ENCODE peak calls at places on chromosomes 3 and 15, in seven cellular contexts. G, H, C, B, R, Y and F are unnamed samples. For H3K4me1 and H3K36me3, the result is how much of the 10 kb centered on the place peaks cover.

GRCh38 chr3:6220361-6220957 is 640.5 kb upstream of the GRM7 start:
- DNase-seq in C (no peak), B (no peak), Y (no peak), G (no peak), H (no peak), R (no peak), F (no peak)

GRCh38 chr3:45603226-45603625 is 8.7 kb downstream of the LIMD1 start:
- DNase-seq in Y (no peak), C (no peak), H (no peak), B (no peak), G (no peak), R (no peak), F (no peak)

GRCh38 chr3:54197509-54197908 is 75.2 kb downstream of the CACNA2D3 start:
- DNase-seq in C (no peak), H (no peak), R (no peak), B (no peak), Y (no peak), G (no peak), F (no peak)

GRCh38 chr15:89003865-89004725 is 84.2 kb upstream of the ABHD2 start:
- DNase-seq in B (no peak), Y (no peak), G (no peak), C (no peak), H (peak), R (no peak), F (no peak)

GRCh38 chr3:8769088-8769822 is at the start of gene OXTR:
- DNase-seq in H (peak), C (no peak), G (peak), B (peak), R (no peak), Y (no peak), F (no peak)

GRCh38 chr3:56119575-56120349 is 348.5 kb downstream of the ERC2 start:
- DNase-seq in H (peak), C (no peak), B (no peak), Y (no peak), G (peak), R (peak), F (no peak)

GRCh38 chr3:124591699-124592098 is 138.6 kb upstream of the UMPS start:
- DNase-seq in G (no peak), H (no peak), R (no peak), B (no peak), C (no peak), Y (no peak), F (no peak)

GRCh38 chr15:94177112-94177511 is 54.2 kb upstream of the MCTP2 start:
- DNase-seq in C (no peak), R (no peak), H (peak), Y (no peak), B (no peak), G (no peak), F (no peak)

GRCh38 chr3:128568602-128569490 is 75.8 kb upstream of the GATA2 start:
- DNase-seq in G (no peak), R (no peak), B (no peak), Y (no peak), C (no peak), H (no peak), F (no peak)

GRCh38 chr3:57130426-57131209 is 34.5 kb downstream of the IL17RD start:
- DNase-seq in B (no peak), Y (no peak), C (no peak), R (no peak), G (no peak), H (no peak), F (no peak)

GRCh38 chr15:94395626-94396025 is 164.3 kb downstream of the MCTP2 start:
- DNase-seq in Y (no peak), R (no peak), B (no peak), C (no peak), H (peak), G (no peak), F (no peak)

GRCh38 chr3:3053974-3054373 is 56.2 kb downstream of the IL5RA start:
- DNase-seq in Y (no peak), H (peak), G (no peak), B (no peak), C (no peak), R (no peak), F (no peak)

GRCh38 chr3:23575697-23576096 is 230.1 kb upstream of the UBE2E1 start:
- DNase-seq in Y (no peak), R (no peak), C (no peak), B (no peak), H (peak), G (no peak), F (no peak)

GRCh38 chr3:23600178-23600577 is 205.6 kb upstream of the UBE2E1 start:
- DNase-seq in G (no peak), C (no peak), R (peak), H (peak), Y (no peak), B (no peak), F (no peak)

GRCh38 chr3:15633766-15634588 is 32.4 kb downstream of the BTD start:
- DNase-seq in B (no peak), R (peak), H (peak), C (peak), Y (no peak), G (no peak), F (no peak)

GRCh38 chr3:15634671-15635661 is 33.4 kb downstream of the BTD start:
- DNase-seq in B (peak), R (peak), C (no peak), Y (no peak), H (peak), G (no peak), F (no peak)

GRCh38 chr3:15638193-15638890 is 36.8 kb downstream of the BTD start:
- DNase-seq in B (peak), R (peak), C (no peak), H (peak), G (no peak), Y (no peak), F (no peak)

GRCh38 chr3:15637131-15637951 is 35.8 kb downstream of the BTD start:
- DNase-seq in Y (no peak), B (no peak), G (no peak), H (no peak), R (peak), C (no peak), F (no peak)

GRCh38 chr3:15636028-15636709 is 34.6 kb downstream of the BTD start:
- DNase-seq in C (no peak), Y (no peak), H (peak), R (no peak), B (no peak), G (no peak), F (no peak)
- TF ChIP-seq POLR2A in C (no peak), Y (no peak), H (peak), R (no peak), B (no peak), G (no peak), F (no peak)

GRCh38 chr3:75296858-75297257 is 367.3 kb upstream of the FRG2C start:
- DNase-seq in B (no peak), Y (no peak), R (no peak), H (no peak), C (no peak), G (peak), F (no peak)
- H3K4me1 ChIP-seq in B (under half), Y (under half), R (under half), H (under half), C (under half), G (under half), F (under half)

DNA sequence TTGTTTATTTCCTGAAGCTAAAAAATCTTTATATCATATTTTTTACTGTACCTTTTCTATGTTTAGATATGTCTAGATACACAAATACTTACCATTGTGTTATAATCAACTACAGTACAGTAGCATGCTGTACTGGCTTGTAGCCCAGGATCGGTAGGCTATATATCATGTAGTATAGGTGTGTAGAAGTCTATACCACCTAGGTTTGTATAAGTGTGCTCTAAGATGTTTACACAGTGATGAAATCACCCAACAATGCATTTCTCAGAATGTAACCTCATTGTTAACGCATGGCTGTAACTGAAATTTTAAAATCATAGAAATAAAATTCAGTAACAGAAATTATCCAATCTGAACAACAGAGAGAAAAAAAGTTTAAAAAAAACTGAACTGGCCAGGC is 43.2 kb downstream of the EIF3J start:
- DNase-seq in C (no peak), G (no peak), B (no peak), H (no peak), Y (no peak), R (no peak), F (no peak)
- H3K36me3 ChIP-seq in C (under half), G (under half), B (under half), H (under half), Y (under half), R (under half), F (half or more)

GRCh38 chr3:49799105-49799504 is 568 bp downstream of the CDHR4 start:
- DNase-seq in Y (no peak), H (no peak), B (no peak), C (no peak), R (no peak), G (no peak), F (no peak)
- TF ChIP-seq POLR2A in Y (no peak), H (no peak), B (no peak), C (no peak), R (no peak), G (no peak), F (no peak)

DNA sequence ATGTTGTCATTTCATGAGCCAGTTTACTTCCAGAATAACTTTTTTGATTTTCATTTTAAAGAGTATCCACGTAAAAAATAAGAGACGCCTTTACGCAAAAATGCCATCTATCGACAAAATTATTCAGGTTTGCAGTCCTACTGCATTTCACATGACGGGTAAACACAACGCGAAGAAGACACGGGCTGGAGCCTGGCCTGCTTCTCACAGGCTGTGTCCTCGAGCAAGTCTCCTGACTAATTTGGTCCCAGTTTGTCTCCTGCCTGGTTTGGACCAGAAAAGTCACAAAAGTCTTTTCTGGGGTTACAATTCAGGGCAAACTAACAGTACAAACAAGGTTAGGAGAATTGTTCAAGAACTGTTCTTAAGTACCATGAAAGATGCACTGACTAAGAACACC is 51.7 kb downstream of the CHSY1 start:
- DNase-seq in G (no peak), C (no peak), R (no peak), Y (no peak), H (no peak), B (no peak), F (no peak)
- H3K4me1 ChIP-seq in G (under half), C (under half), R (under half), Y (under half), H (under half), B (under half), F (under half)

GRCh38 chr3:37957185-37957936 is 33.2 kb upstream of the VILL start:
- DNase-seq in Y (no peak), C (no peak), G (no peak), R (no peak), B (no peak), H (no peak), F (no peak)
- H3K36me3 ChIP-seq in Y (under half), C (under half), G (under half), R (under half), B (under half), H (under half), F (under half)

GRCh38 chr3:139378587-139378986 is 10.9 kb downstream of the COPB2 start:
- DNase-seq in G (no peak), B (no peak), Y (no peak), H (peak), C (no peak), R (no peak), F (no peak)

GRCh38 chr3:139377378-139377777 is 12.1 kb downstream of the COPB2 start:
- DNase-seq in G (no peak), H (no peak), Y (no peak), B (no peak), R (no peak), C (no peak), F (no peak)

DNA sequence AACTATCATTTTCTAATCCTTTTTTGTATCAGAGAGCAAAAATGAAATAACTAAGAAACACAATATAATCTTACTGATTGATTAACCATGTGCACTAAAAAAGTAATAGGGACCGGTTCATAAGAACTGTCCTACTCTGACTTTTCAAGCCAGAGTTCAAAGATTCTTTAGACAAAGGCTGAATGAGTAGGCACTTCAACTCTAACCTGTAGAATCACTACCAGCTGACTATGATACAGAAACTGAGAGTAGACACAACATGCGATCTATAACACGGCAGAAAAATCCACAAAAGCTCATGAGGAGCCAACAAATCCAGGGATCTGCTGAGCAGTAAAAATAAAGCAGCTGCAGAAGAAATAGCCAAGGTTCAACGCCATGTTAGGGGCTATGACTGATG is 8.9 kb downstream of the COPB2 start:
- DNase-seq in G (no peak), R (no peak), H (no peak), B (no peak), C (no peak), Y (no peak), F (no peak)
- TF ChIP-seq POLR2A in G (no peak), R (no peak), H (no peak), B (no peak), C (no peak), Y (no peak), F (no peak)